ENCODE peak calls at places on chromosomes 11 and 22, in four cellular contexts. W is substantia nigra; O is naive thymus-derived CD4-positive, alpha-beta T cell; R is thoracic aorta. C is an unnamed sample.

GRCh38 chr22:43228330-43228729 is 41.4 kb upstream of the TTLL12 start:
- DNase-seq in R (no peak), W (no peak), O (no peak), C (no peak)

GRCh38 chr11:69463181-69463891 is 18.1 kb upstream of the LINC01488 start:
- DNase-seq in O (no peak), W (no peak), R (no peak), C (no peak)

GRCh38 chr22:37243402-37244113 is 511 bp downstream of the RAC2 start:
- DNase-seq in R (no peak), W (no peak), O (no peak), C (no peak)

GRCh38 chr11:6531267-6531752 is 34.2 kb downstream of the DNHD1 start:
- DNase-seq in R (no peak), O (peak; percentile 25), W (no peak), C (peak; percentile 71)

GRCh38 chr11:117319214-117319840 is 3.3 kb upstream of the BACE1 start:
- DNase-seq in O (no peak), R (no peak), W (no peak), C (no peak)

GRCh38 chr11:86660011-86660595 is 12.3 kb downstream of the ME3 start:
- DNase-seq in W (no peak), R (no peak), O (no peak), C (no peak)

GRCh38 chr11:121892863-121893262 is 223.2 kb downstream of the BLID start:
- DNase-seq in O (no peak), W (no peak), R (no peak), C (no peak)

GRCh38 chr11:47508595-47509555 is 44.1 kb downstream of the CELF1 start:
- DNase-seq in O (no peak), R (no peak), W (no peak), C (no peak)

GRCh38 chr11:47847892-47848635 is at the start of gene NUP160:
- DNase-seq in O (peak; percentile 81), W (peak; percentile 88), R (peak; percentile 37), C (peak; percentile 47)

GRCh38 chr22:49553076-49553475 is 274.6 kb downstream of the BRD1 start:
- DNase-seq in O (no peak), R (no peak), W (no peak), C (no peak)

GRCh38 chr11:36075053-36075452 is 131.2 kb downstream of the LDLRAD3 start:
- DNase-seq in O (no peak), R (no peak), W (no peak), C (no peak)

GRCh38 chr22:32764330-32765116 is 37.0 kb upstream of the TIMP3 start:
- DNase-seq in R (no peak), W (no peak), O (no peak), C (peak; percentile 64)

GRCh38 chr11:116773203-116774112 is 671 bp upstream of the BUD13 start:
- DNase-seq in O (no peak), W (no peak), R (no peak), C (peak; percentile 60)

GRCh38 chr11:16986434-16987204 is 27.6 kb downstream of the PLEKHA7 start:
- DNase-seq in O (peak; percentile 15), R (no peak), W (no peak), C (no peak)

GRCh38 chr11:128151338-128151737 is 436.0 kb downstream of the ETS1 start:
- DNase-seq in W (no peak), O (no peak), R (no peak), C (no peak)

GRCh38 chr11:129569007-129569406 is 193.4 kb downstream of the BARX2 start:
- DNase-seq in R (no peak), W (no peak), O (no peak), C (no peak)

GRCh38 chr11:80424012-80424695 is 983.3 kb upstream of the TENM4 start:
- DNase-seq in W (no peak), O (no peak), R (no peak), C (no peak)

GRCh38 chr22:40544758-40545157 is 91.8 kb downstream of the MRTFA start:
- DNase-seq in R (no peak), W (no peak), O (no peak), C (no peak)

GRCh38 chr22:20442485-20443284 is 5.1 kb upstream of the SCARF2 start:
- DNase-seq in O (no peak), R (no peak), W (no peak), C (no peak)

GRCh38 chr22:35314161-35314942 is 14.7 kb downstream of the TOM1 start:
- DNase-seq in W (no peak), R (no peak), O (no peak), C (no peak)

GRCh38 chr11:64094463-64095223 is 58.9 kb downstream of the FLRT1 start:
- DNase-seq in R (no peak), O (no peak), W (no peak), C (peak; percentile 29)

GRCh38 chr11:3916962-3917361 is 61.5 kb downstream of the STIM1 start:
- DNase-seq in O (no peak), R (no peak), W (no peak), C (no peak)

GRCh38 chr11:129947474-129947873 is 52.1 kb upstream of the NFRKB start:
- DNase-seq in W (no peak), R (no peak), O (no peak), C (no peak)

GRCh38 chr11:105811242-105811641 is 201.4 kb downstream of the GRIA4 start:
- DNase-seq in R (no peak), O (no peak), W (no peak), C (no peak)

GRCh38 chr11:17475666-17476316 is 854 bp downstream of the ABCC8 start:
- DNase-seq in R (no peak), W (no peak), O (no peak), C (no peak)

C was measured in trophoblast cell.